ENCODE peak calls at places on chromosomes 11 and 22, in four cellular contexts. Q, M, O and T are unnamed samples.

GRCh38 chr11:30879322-30880020 is 293.3 kb upstream of the MPPED2 start:
- DNase-seq in Q (no peak), M (no peak), O (no peak), T (no peak)

GRCh38 chr22:48175721-48176120 is 1413.3 kb downstream of the TBC1D22A start:
- DNase-seq in Q (no peak), M (no peak), O (no peak), T (no peak)

GRCh38 chr11:129184581-129184980 is 7.5 kb downstream of the ARHGAP32 start:
- DNase-seq in Q (no peak), M (no peak), O (no peak), T (no peak)

GRCh38 chr11:21785351-21785750 is 407.5 kb upstream of the ANO5 start:
- DNase-seq in Q (no peak), M (no peak), O (no peak), T (no peak)

GRCh38 chr11:724063-724732 is 18.2 kb downstream of the EPS8L2 start:
- DNase-seq in Q (peak), M (no peak), O (no peak), T (no peak)

GRCh38 chr11:112525270-112525669 is 264.6 kb upstream of the PLET1 start:
- DNase-seq in Q (no peak), M (no peak), O (no peak), T (peak)

GRCh38 chr22:40009953-40010751 is 15.4 kb downstream of the FAM83F start:
- DNase-seq in Q (no peak), M (no peak), O (no peak), T (no peak)

GRCh38 chr22:45880732-45881523 is 96.0 kb downstream of the WNT7B start:
- DNase-seq in Q (no peak), M (no peak), O (no peak), T (no peak)

GRCh38 chr11:78419327-78419726 is 1.7 kb upstream of the GAB2 start:
- DNase-seq in Q (no peak), M (peak), O (peak), T (peak)

GRCh38 chr11:113906038-113906437 is 1.4 kb downstream of the HTR3B start:
- DNase-seq in Q (no peak), M (peak), O (peak), T (no peak)

GRCh38 chr11:35619754-35620640 is 1.7 kb downstream of the FJX1 start:
- DNase-seq in Q (no peak), M (peak), O (peak), T (no peak)

GRCh38 chr22:17101475-17102296 is 16.9 kb downstream of the IL17RA start:
- DNase-seq in Q (no peak), M (no peak), O (no peak), T (no peak)

GRCh38 chr11:26620282-26621045 is 48.4 kb upstream of the MUC15 start:
- DNase-seq in Q (no peak), M (peak), O (no peak), T (peak)

GRCh38 chr22:28674121-28674563 is 5.5 kb downstream of the TTC28 start:
- DNase-seq in Q (peak), M (no peak), O (peak), T (peak)

GRCh38 chr22:27775087-27775697 is 26.4 kb downstream of the MN1 start:
- DNase-seq in Q (no peak), M (no peak), O (no peak), T (no peak)

GRCh38 chr22:27252282-27253049 is 549.1 kb downstream of the MN1 start:
- DNase-seq in Q (no peak), M (peak), O (peak), T (peak)

GRCh38 chr22:26479043-26479791 is 4.4 kb downstream of the HPS4 start:
- DNase-seq in Q (peak), M (no peak), O (no peak), T (no peak)

GRCh38 chr11:15730617-15731385 is 616.1 kb downstream of the INSC start:
- DNase-seq in Q (no peak), M (no peak), O (no peak), T (no peak)

GRCh38 chr11:128334311-128335044 is 252.9 kb downstream of the ETS1 start:
- DNase-seq in Q (no peak), M (no peak), O (peak), T (no peak)

GRCh38 chr11:60625262-60625661 is 74.2 kb upstream of the MS4A8 start:
- DNase-seq in Q (peak), M (peak), O (peak), T (peak)

GRCh38 chr11:128201006-128201405 is 386.4 kb downstream of the ETS1 start:
- DNase-seq in Q (no peak), M (no peak), O (no peak), T (no peak)

GRCh38 chr11:129375731-129376657 is at the start of gene BARX2:
- DNase-seq in Q (no peak), M (peak), O (peak), T (peak)

GRCh38 chr22:30474121-30474520 is 2.3 kb upstream of the SEC14L3 start:
- DNase-seq in Q (no peak), M (no peak), O (no peak), T (no peak)

GRCh38 chr11:79159657-79160450 is 281.0 kb downstream of the TENM4 start:
- DNase-seq in Q (no peak), M (no peak), O (no peak), T (no peak)

GRCh38 chr22:47029244-47030001 is 267.0 kb downstream of the TBC1D22A start:
- DNase-seq in Q (no peak), M (no peak), O (no peak), T (no peak)

GRCh38 chr22:49011379-49011768 is 816.3 kb downstream of the BRD1 start:
- DNase-seq in Q (no peak), M (no peak), O (no peak), T (no peak)

GRCh38 chr11:58576792-58577440 is 1.3 kb upstream of the LPXN start:
- DNase-seq in Q (peak), M (peak), O (peak), T (peak)

GRCh38 chr11:59273008-59273841 is 60.5 kb upstream of the MPEG1 start:
- DNase-seq in Q (peak), M (no peak), O (peak), T (no peak)

GRCh38 chr22:23542933-23543332 is 37.2 kb downstream of the IGLL1 start:
- DNase-seq in Q (no peak), M (no peak), O (peak), T (peak)

GRCh38 chr11:47943721-47944554 is 36.4 kb upstream of the PTPRJ start:
- DNase-seq in Q (no peak), M (peak), O (no peak), T (no peak)

GRCh38 chr11:22465620-22466019 is 127.4 kb downstream of the SLC17A6 start:
- DNase-seq in Q (no peak), M (no peak), O (no peak), T (no peak)

GRCh38 chr11:126329644-126330200 is 25.8 kb upstream of the ST3GAL4 start:
- DNase-seq in Q (no peak), M (no peak), O (no peak), T (no peak)

GRCh38 chr11:47524200-47524874 is 28.6 kb downstream of the CELF1 start:
- DNase-seq in Q (no peak), M (no peak), O (no peak), T (peak)

DNA sequence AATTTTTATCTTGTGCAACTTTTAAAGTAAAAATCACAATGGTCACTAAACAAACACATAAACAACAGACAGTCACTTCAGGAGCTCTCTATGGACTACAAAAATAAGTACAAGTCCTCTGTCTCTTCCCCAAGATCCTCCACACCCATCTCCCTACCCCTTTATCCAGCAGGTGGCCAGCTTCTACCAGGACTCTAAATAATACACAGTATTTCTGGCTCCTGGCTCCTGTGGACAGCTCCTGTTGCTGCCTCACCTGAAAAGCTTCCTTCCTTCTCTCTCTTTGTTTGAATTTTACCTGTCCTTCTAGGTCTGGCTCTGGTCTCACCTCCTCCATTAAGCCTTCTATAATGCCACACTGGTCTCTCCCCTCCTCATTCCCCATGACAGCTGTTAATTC is 86.1 kb downstream of the CLPB start:
- DNase-seq in Q (no peak), M (no peak), O (no peak), T (no peak)
- H3K27ac ChIP-seq in Q (no peak), M (no peak), O (no peak), T (no peak)

GRCh38 chr11:44716256-44716655 is 10.5 kb upstream of the TSPAN18 start:
- DNase-seq in Q (no peak), M (no peak), O (no peak), T (no peak)
- H3K4me2 ChIP-seq in Q (no peak), M (no peak), O (no peak), T (no peak)

GRCh38 chr22:41915035-41915782 is at the start of gene SHISA8:
- DNase-seq in Q (no peak), M (no peak), O (peak), T (peak)
- H3K4me3 ChIP-seq in Q (no peak), M (peak), O (peak), T (peak)

GRCh38 chr11:12172493-12173013 is 62.2 kb downstream of the MICAL2 start:
- DNase-seq in Q (no peak), M (no peak), O (no peak), T (no peak)
- H3K27ac ChIP-seq in Q (no peak), M (peak), O (peak), T (peak)

DNA sequence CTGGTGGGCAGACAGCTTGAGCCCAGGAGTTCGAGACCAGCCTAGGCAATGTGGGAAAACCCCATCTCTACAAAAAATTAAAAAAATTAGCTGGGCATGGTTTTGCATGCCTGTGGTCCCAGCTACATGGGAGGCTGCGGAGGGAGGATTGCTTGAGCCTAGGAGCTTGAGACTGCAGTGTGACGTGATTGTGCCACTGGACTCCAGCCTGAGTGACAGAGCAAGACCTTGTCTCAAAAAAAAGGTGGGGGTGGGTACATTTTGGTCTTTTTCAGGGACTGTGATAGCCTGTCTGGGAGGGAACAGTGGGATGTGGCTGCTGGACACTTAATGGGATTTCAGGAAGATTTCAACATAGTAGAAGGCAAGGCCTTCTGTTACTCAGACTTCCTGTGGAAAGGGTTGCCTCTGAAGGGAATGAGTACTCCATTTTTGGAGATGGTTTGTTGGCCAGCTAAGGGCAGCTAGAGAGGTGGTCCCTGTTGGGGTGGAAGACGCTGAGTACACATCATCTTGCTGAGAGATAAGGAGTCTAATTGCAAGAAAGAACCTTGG is 40.6 kb downstream of the RELT start:
- DNase-seq in Q (no peak), M (no peak), O (no peak), T (no peak)
- H3K4me2 ChIP-seq in Q (no peak), M (no peak), O (no peak), T (no peak)

DNA sequence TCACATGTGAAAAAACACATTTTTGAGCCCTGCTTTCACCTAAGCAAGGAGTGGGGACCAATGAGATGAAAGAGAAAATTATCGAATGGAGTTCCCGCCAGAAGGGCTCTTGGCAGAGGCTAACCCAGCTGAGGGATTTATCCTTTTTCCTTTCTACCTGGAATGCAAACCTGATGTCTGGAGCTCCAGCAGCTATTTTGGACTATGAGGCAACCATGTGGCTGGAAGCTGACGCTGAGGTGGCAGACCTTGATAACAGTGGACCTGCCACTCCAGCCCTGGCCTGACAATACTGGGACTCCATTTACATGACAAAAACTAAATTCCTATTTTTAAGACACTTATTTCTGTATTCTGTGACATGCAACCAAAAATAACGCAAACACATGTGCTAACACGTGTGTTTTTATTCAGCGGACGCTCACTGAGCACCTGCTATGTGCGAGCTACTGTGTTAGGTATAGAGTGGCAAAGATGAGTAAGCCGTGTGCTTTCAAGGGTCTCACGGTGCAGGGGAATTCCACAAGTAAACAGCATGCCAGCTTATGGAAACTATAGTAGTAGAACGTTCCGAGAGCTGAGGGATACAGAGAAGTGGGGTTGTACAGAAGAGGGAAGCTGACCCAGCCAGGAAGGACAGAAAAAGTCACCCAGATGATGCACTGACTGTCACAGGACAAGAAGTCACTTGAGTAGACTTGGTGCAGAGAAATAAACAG is 19.1 kb upstream of the ISX start:
- DNase-seq in Q (no peak), M (no peak), O (no peak), T (no peak)
- H3K4me3 ChIP-seq in Q (no peak), M (no peak), O (no peak), T (no peak)

GRCh38 chr11:2999464-2999998 is 7.4 kb upstream of the NAP1L4 start:
- DNase-seq in Q (no peak), M (no peak), O (no peak), T (no peak)

GRCh38 chr11:3002346-3002745 is 10.2 kb upstream of the NAP1L4 start:
- DNase-seq in Q (no peak), M (no peak), O (no peak), T (no peak)

GRCh38 chr11:3000032-3000961 is 8.2 kb upstream of the NAP1L4 start:
- DNase-seq in Q (no peak), M (no peak), O (no peak), T (peak)

GRCh38 chr11:3002871-3003270 is 10.7 kb upstream of the NAP1L4 start:
- DNase-seq in Q (no peak), M (no peak), O (no peak), T (no peak)

GRCh38 chr11:3001496-3001895 is 9.4 kb upstream of the NAP1L4 start:
- DNase-seq in Q (no peak), M (no peak), O (no peak), T (no peak)
- H3K27ac ChIP-seq in Q (no peak), M (no peak), O (no peak), T (peak)

GRCh38 chr11:76658231-76658630 is 12.3 kb downstream of the LRRC32 start:
- DNase-seq in Q (no peak), M (no peak), O (no peak), T (no peak)
- H3K4me2 ChIP-seq in Q (no peak), M (no peak), O (no peak), T (no peak)

DNA sequence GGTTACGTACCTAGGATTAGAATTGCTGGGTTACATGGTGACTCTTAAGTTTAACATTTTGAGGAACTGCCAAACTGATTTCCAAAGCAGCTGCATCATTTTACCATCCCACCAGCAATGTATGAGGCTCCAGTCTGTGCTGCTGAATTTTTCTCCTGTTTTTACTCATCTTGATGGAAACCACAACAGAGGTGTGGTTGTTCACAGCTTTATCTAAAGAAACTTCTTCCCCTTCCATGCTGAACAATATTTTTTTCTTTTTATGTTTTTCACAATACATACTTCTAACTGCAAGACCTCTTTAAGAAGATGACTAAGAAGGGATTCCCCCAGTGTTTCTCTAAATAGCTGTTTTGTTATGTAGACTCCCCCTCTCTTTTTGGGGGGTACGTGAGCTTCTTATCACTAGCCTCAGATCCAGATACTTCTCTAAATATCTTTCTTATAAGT is 24.0 kb downstream of the TCP11L1 start:
- DNase-seq in Q (no peak), M (no peak), O (no peak), T (peak)
- H3K4me3 ChIP-seq in Q (no peak), M (no peak), O (no peak), T (no peak)